ENCODE peak calls at places on chromosomes 4 and X, in seven cellular contexts. One of them, this sample, is unnamed.

GRCh38 chr4:6280365-6280996 is 10.8 kb downstream of the WFS1 start:
- DNase-seq in A549: no peak
- DNase-seq in HepG2: no peak
- DNase-seq in IMR-90: no peak
- DNase-seq in SK-N-SH: no peak
- DNase-seq in K562: no peak
- DNase-seq in H1: no peak
- DNase-seq in this sample: no peak

GRCh38 chr4:152696764-152697250 is 17.0 kb upstream of the TMEM154 start:
- DNase-seq in A549: no peak
- DNase-seq in SK-N-SH: no peak
- DNase-seq in H1: no peak
- DNase-seq in HepG2: peak; percentile 63
- DNase-seq in K562: no peak
- DNase-seq in IMR-90: peak; percentile 65
- DNase-seq in this sample: peak; percentile 98

GRCh38 chrX:147850875-147851274 is 60.8 kb upstream of the FMR1 start:
- DNase-seq in SK-N-SH: no peak
- DNase-seq in HepG2: no peak
- DNase-seq in K562: no peak
- DNase-seq in IMR-90: no peak
- DNase-seq in H1: no peak
- DNase-seq in A549: no peak
- DNase-seq in this sample: no peak

GRCh38 chr4:82493721-82494425 is 63.5 kb downstream of the ENOPH1 start:
- DNase-seq in IMR-90: peak; percentile 34
- DNase-seq in SK-N-SH: no peak
- DNase-seq in H1: no peak
- DNase-seq in A549: no peak
- DNase-seq in HepG2: no peak
- DNase-seq in K562: no peak
- DNase-seq in this sample: no peak

GRCh38 chr4:6263541-6264540 is 5.8 kb upstream of the WFS1 start:
- DNase-seq in K562: no peak
- DNase-seq in H1: no peak
- DNase-seq in IMR-90: peak; percentile 63
- DNase-seq in SK-N-SH: peak; percentile 69
- DNase-seq in A549: peak; percentile 43
- DNase-seq in HepG2: peak; percentile 60
- DNase-seq in this sample: no peak

GRCh38 chr4:167234388-167234881 is at the start of gene SPOCK3:
- DNase-seq in H1: peak; percentile 17
- DNase-seq in A549: peak; percentile 17
- DNase-seq in SK-N-SH: peak; percentile 61
- DNase-seq in HepG2: no peak
- DNase-seq in IMR-90: no peak
- DNase-seq in K562: no peak
- DNase-seq in this sample: no peak

GRCh38 chrX:71621644-71622346 is 3.5 kb upstream of the CXCR3 start:
- DNase-seq in SK-N-SH: no peak
- DNase-seq in HepG2: no peak
- DNase-seq in A549: no peak
- DNase-seq in H1: no peak
- DNase-seq in IMR-90: peak; percentile 16
- DNase-seq in K562: no peak
- DNase-seq in this sample: no peak

GRCh38 chr4:98659741-98660507 is 1.5 kb upstream of the TSPAN5 start:
- DNase-seq in K562: no peak
- DNase-seq in SK-N-SH: no peak
- DNase-seq in A549: peak; percentile 36
- DNase-seq in IMR-90: peak; percentile 58
- DNase-seq in H1: no peak
- DNase-seq in HepG2: peak; percentile 26
- DNase-seq in this sample: no peak

GRCh38 chr4:85370400-85371032 is 104.4 kb upstream of the ARHGAP24 start:
- DNase-seq in SK-N-SH: peak; percentile 5
- DNase-seq in HepG2: peak; percentile 31
- DNase-seq in IMR-90: peak; percentile 18
- DNase-seq in A549: peak; percentile 41
- DNase-seq in H1: peak; percentile 7
- DNase-seq in K562: peak; percentile 9
- DNase-seq in this sample: peak; percentile 11

GRCh38 chr4:153962311-153963039 is 173.6 kb upstream of the SFRP2 start:
- DNase-seq in A549: no peak
- DNase-seq in HepG2: no peak
- DNase-seq in SK-N-SH: no peak
- DNase-seq in K562: no peak
- DNase-seq in H1: no peak
- DNase-seq in IMR-90: no peak
- DNase-seq in this sample: no peak
- TF ChIP-seq RFX5 in A549: no peak
- TF ChIP-seq RFX5 in HepG2: no peak
- TF ChIP-seq RFX5 in SK-N-SH: no peak
- TF ChIP-seq RFX5 in K562: no peak
- TF ChIP-seq RFX5 in H1: no peak
- TF ChIP-seq RFX5 in IMR-90: no peak
- TF ChIP-seq RFX5 in this sample: no peak

DNA sequence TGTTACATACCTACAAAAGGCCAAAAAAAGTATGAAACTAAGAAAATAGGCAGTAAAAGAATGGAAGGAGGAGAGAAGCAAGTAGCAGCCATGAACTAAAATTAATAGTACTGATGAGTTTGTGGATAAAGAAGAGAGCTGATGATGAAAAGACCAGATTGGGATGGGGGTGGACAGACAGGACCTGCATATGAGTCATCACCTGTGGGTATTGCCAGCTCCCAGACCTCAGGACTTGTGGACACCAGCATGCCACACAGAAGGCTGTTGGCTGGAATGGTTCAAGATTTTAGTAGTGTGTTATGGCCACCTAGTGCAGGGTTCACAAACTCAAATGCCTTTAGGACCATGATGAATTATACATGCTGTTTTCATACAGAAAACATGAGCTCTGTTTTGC is 58.9 kb downstream of the ARX start:
- DNase-seq in A549: peak; percentile 12
- DNase-seq in SK-N-SH: no peak
- DNase-seq in IMR-90: peak; percentile 19
- DNase-seq in H1: no peak
- DNase-seq in K562: no peak
- DNase-seq in HepG2: no peak
- DNase-seq in this sample: no peak
- TF ChIP-seq RFX5 in A549: no peak
- TF ChIP-seq RFX5 in SK-N-SH: no peak
- TF ChIP-seq RFX5 in IMR-90: no peak
- TF ChIP-seq RFX5 in H1: no peak
- TF ChIP-seq RFX5 in K562: no peak
- TF ChIP-seq RFX5 in HepG2: no peak
- TF ChIP-seq RFX5 in this sample: no peak

DNA sequence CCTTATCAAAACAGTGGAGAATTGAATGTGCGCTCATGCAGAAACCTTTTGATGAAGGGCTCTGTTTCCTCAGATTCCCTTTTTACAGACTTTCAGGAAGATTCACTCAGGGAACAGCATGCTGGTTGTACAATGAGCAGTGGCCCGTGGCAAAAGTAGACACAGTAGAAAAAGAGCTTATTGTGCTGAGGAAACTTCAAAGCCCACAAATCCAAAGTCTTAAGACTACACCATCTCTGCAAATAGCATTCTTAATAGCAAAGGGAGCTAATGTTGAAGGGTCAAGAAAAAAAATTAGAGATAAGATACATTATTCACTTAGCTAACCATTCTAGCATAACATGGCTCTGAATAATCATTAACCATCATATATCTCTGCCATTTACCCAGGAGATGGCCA is 859.0 kb downstream of the PDHA2 start:
- DNase-seq in A549: no peak
- DNase-seq in SK-N-SH: no peak
- DNase-seq in K562: no peak
- DNase-seq in HepG2: no peak
- DNase-seq in IMR-90: no peak
- DNase-seq in H1: no peak
- DNase-seq in this sample: no peak
- TF ChIP-seq RFX5 in A549: no peak
- TF ChIP-seq RFX5 in SK-N-SH: no peak
- TF ChIP-seq RFX5 in K562: no peak
- TF ChIP-seq RFX5 in HepG2: no peak
- TF ChIP-seq RFX5 in IMR-90: no peak
- TF ChIP-seq RFX5 in H1: no peak
- TF ChIP-seq RFX5 in this sample: no peak

GRCh38 chrX:132191938-132192337 is 27.3 kb downstream of the RAP2C start:
- DNase-seq in H1: no peak
- DNase-seq in HepG2: no peak
- DNase-seq in A549: no peak
- DNase-seq in SK-N-SH: no peak
- DNase-seq in K562: no peak
- DNase-seq in IMR-90: no peak
- DNase-seq in this sample: no peak

GRCh38 chrX:132199941-132200340 is 19.3 kb downstream of the RAP2C start:
- DNase-seq in SK-N-SH: no peak
- DNase-seq in A549: no peak
- DNase-seq in H1: no peak
- DNase-seq in IMR-90: no peak
- DNase-seq in HepG2: no peak
- DNase-seq in K562: no peak
- DNase-seq in this sample: no peak

GRCh38 chrX:132193872-132194574 is 25.2 kb downstream of the RAP2C start:
- DNase-seq in A549: no peak
- DNase-seq in SK-N-SH: no peak
- DNase-seq in HepG2: no peak
- DNase-seq in IMR-90: no peak
- DNase-seq in H1: no peak
- DNase-seq in K562: no peak
- DNase-seq in this sample: no peak
- TF ChIP-seq RFX5 in A549: no peak
- TF ChIP-seq RFX5 in SK-N-SH: no peak
- TF ChIP-seq RFX5 in HepG2: no peak
- TF ChIP-seq RFX5 in IMR-90: no peak
- TF ChIP-seq RFX5 in H1: no peak
- TF ChIP-seq RFX5 in K562: no peak
- TF ChIP-seq RFX5 in this sample: no peak

GRCh38 chr4:145681956-145682355 is 2.0 kb downstream of the C4orf51 start:
- DNase-seq in A549: no peak
- DNase-seq in K562: no peak
- DNase-seq in H1: no peak
- DNase-seq in IMR-90: peak; percentile 61
- DNase-seq in SK-N-SH: no peak
- DNase-seq in HepG2: no peak
- DNase-seq in this sample: no peak
- TF ChIP-seq RFX5 in A549: no peak
- TF ChIP-seq RFX5 in K562: no peak
- TF ChIP-seq RFX5 in H1: no peak
- TF ChIP-seq RFX5 in IMR-90: no peak
- TF ChIP-seq RFX5 in SK-N-SH: no peak
- TF ChIP-seq RFX5 in HepG2: no peak
- TF ChIP-seq RFX5 in this sample: no peak

GRCh38 chr4:131499139-131499873 is 1649.8 kb upstream of the PCDH10 start:
- DNase-seq in IMR-90: peak; percentile 35
- DNase-seq in A549: peak; percentile 12
- DNase-seq in H1: no peak
- DNase-seq in K562: no peak
- DNase-seq in HepG2: no peak
- DNase-seq in SK-N-SH: no peak
- DNase-seq in this sample: no peak
- TF ChIP-seq RFX5 in IMR-90: no peak
- TF ChIP-seq RFX5 in A549: no peak
- TF ChIP-seq RFX5 in H1: no peak
- TF ChIP-seq RFX5 in K562: no peak
- TF ChIP-seq RFX5 in HepG2: no peak
- TF ChIP-seq RFX5 in SK-N-SH: no peak
- TF ChIP-seq RFX5 in this sample: no peak

GRCh38 chr4:140735779-140736391 is 20.3 kb downstream of the TBC1D9 start:
- DNase-seq in A549: no peak
- DNase-seq in K562: no peak
- DNase-seq in H1: no peak
- DNase-seq in SK-N-SH: no peak
- DNase-seq in IMR-90: no peak
- DNase-seq in HepG2: no peak
- DNase-seq in this sample: no peak

GRCh38 chr4:140740422-140740821 is 15.8 kb downstream of the TBC1D9 start:
- DNase-seq in A549: no peak
- DNase-seq in SK-N-SH: no peak
- DNase-seq in IMR-90: no peak
- DNase-seq in HepG2: peak; percentile 50
- DNase-seq in H1: no peak
- DNase-seq in K562: no peak
- DNase-seq in this sample: no peak

GRCh38 chr4:140736669-140737343 is 19.4 kb downstream of the TBC1D9 start:
- DNase-seq in A549: no peak
- DNase-seq in IMR-90: peak; percentile 25
- DNase-seq in HepG2: no peak
- DNase-seq in H1: no peak
- DNase-seq in K562: no peak
- DNase-seq in SK-N-SH: peak; percentile 8
- DNase-seq in this sample: no peak

GRCh38 chr4:140739971-140740370 is 16.2 kb downstream of the TBC1D9 start:
- DNase-seq in A549: no peak
- DNase-seq in H1: no peak
- DNase-seq in HepG2: peak; percentile 44
- DNase-seq in K562: no peak
- DNase-seq in IMR-90: no peak
- DNase-seq in SK-N-SH: no peak
- DNase-seq in this sample: no peak

GRCh38 chr4:140738111-140738510 is 18.1 kb downstream of the TBC1D9 start:
- DNase-seq in K562: no peak
- DNase-seq in SK-N-SH: no peak
- DNase-seq in HepG2: no peak
- DNase-seq in A549: no peak
- DNase-seq in H1: no peak
- DNase-seq in IMR-90: no peak
- DNase-seq in this sample: no peak
- TF ChIP-seq RFX5 in K562: no peak
- TF ChIP-seq RFX5 in SK-N-SH: no peak
- TF ChIP-seq RFX5 in HepG2: no peak
- TF ChIP-seq RFX5 in A549: no peak
- TF ChIP-seq RFX5 in H1: no peak
- TF ChIP-seq RFX5 in IMR-90: no peak
- TF ChIP-seq RFX5 in this sample: no peak

GRCh38 chr4:99856166-99856565 is 38.1 kb downstream of the LAMTOR3 start:
- DNase-seq in SK-N-SH: no peak
- DNase-seq in H1: no peak
- DNase-seq in K562: no peak
- DNase-seq in A549: no peak
- DNase-seq in IMR-90: peak; percentile 50
- DNase-seq in HepG2: no peak
- DNase-seq in this sample: no peak
- TF ChIP-seq RFX5 in SK-N-SH: no peak
- TF ChIP-seq RFX5 in H1: no peak
- TF ChIP-seq RFX5 in K562: no peak
- TF ChIP-seq RFX5 in A549: no peak
- TF ChIP-seq RFX5 in IMR-90: no peak
- TF ChIP-seq RFX5 in HepG2: no peak
- TF ChIP-seq RFX5 in this sample: no peak

DNA sequence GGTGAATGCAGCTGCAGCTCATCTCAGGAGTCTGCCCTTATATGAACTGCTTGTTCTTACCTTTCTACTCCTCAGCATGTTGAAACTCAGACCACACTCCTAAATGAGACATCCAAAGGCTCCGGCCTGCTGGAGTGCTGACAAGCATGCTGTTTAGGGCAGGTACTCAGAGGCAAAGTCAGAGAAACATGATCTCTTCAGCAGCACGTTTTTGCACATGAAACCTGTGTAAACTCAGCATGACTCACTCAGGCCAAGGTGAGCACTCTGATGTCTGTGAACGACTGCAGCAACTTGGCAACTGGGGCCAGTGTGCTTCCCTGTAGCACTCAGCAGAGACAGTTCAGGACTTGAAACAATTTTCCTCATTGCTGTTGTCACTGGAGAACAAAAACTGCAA is 109.5 kb downstream of the PACRGL start:
- DNase-seq in K562: no peak
- DNase-seq in SK-N-SH: no peak
- DNase-seq in IMR-90: no peak
- DNase-seq in H1: peak; percentile 19
- DNase-seq in A549: no peak
- DNase-seq in HepG2: peak; percentile 6
- DNase-seq in this sample: no peak
- TF ChIP-seq RFX5 in K562: no peak
- TF ChIP-seq RFX5 in SK-N-SH: no peak
- TF ChIP-seq RFX5 in IMR-90: no peak
- TF ChIP-seq RFX5 in H1: no peak
- TF ChIP-seq RFX5 in A549: no peak
- TF ChIP-seq RFX5 in HepG2: no peak
- TF ChIP-seq RFX5 in this sample: no peak

This sample was measured in GM12878.